ENCODE peak calls at places on chromosomes 13 and 19, in six cellular contexts. S is neural progenitor cell, R is SK-N-SH, K is GM23338, G is PC-3, V is MM.1S. A is an unnamed sample.

GRCh38 chr13:30572859-30573275 is 44.9 kb upstream of the USPL1 start:
- DNase-seq in G (peak; percentile 39), S (no peak), K (peak; percentile 47), R (peak; percentile 15), V (peak; percentile 75), A (peak; percentile 76)

GRCh38 chr13:103188688-103189326 is 122.6 kb upstream of the SLC10A2 start:
- DNase-seq in R (peak; percentile 23), K (peak; percentile 57), G (peak; percentile 48), V (peak; percentile 49), S (peak; percentile 6), A (peak; percentile 14)

GRCh38 chr19:15194938-15195337 is 5.9 kb downstream of the NOTCH3 start:
- DNase-seq in V (no peak), R (no peak), G (no peak), S (no peak), K (no peak), A (peak; percentile 94)

GRCh38 chr19:29798783-29799182 is 13.0 kb upstream of the CCNE1 start:
- DNase-seq in G (no peak), S (no peak), V (no peak), K (no peak), R (no peak), A (peak; percentile 85)

GRCh38 chr13:67148219-67148583 is 81.9 kb downstream of the PCDH9 start:
- DNase-seq in G (no peak), K (no peak), R (no peak), V (no peak), S (no peak), A (peak; percentile 5)

GRCh38 chr13:79447741-79448140 is 33.2 kb upstream of the NDFIP2 start:
- DNase-seq in V (no peak), G (no peak), K (no peak), S (peak; percentile 25), R (no peak), A (no peak)

GRCh38 chr13:45063261-45063870 is 56.9 kb upstream of the GTF2F2 start:
- DNase-seq in V (no peak), G (no peak), R (no peak), K (no peak), S (no peak), A (peak; percentile 84)

GRCh38 chr19:5985098-5985783 is 7.3 kb upstream of the RANBP3 start:
- DNase-seq in V (no peak), G (peak; percentile 54), S (no peak), K (no peak), R (no peak), A (peak; percentile 67)

GRCh38 chr13:31236211-31236786 is 36.5 kb downstream of the B3GLCT start:
- DNase-seq in R (peak; percentile 52), G (peak; percentile 51), K (peak; percentile 74), S (peak; percentile 67), V (peak; percentile 35), A (peak; percentile 75)

GRCh38 chr13:40599722-40600121 is 66.7 kb downstream of the FOXO1 start:
- DNase-seq in S (no peak), G (no peak), V (no peak), R (no peak), K (no peak), A (no peak)

GRCh38 chr19:40282209-40282580 is 3.0 kb downstream of the AKT2 start:
- DNase-seq in K (no peak), V (no peak), R (no peak), G (no peak), S (no peak), A (no peak)

GRCh38 chr13:61768175-61768574 is 352.5 kb upstream of the PCDH20 start:
- DNase-seq in K (no peak), V (no peak), R (no peak), G (no peak), S (no peak), A (no peak)

GRCh38 chr19:2454199-2454961 is 2.4 kb downstream of the LMNB2 start:
- DNase-seq in S (no peak), V (no peak), G (no peak), R (no peak), K (no peak), A (no peak)

GRCh38 chr13:97660488-97661086 is 226.6 kb downstream of the RAP2A start:
- DNase-seq in K (no peak), S (no peak), R (no peak), G (no peak), V (no peak), A (no peak)

GRCh38 chr13:76812971-76813691 is 73.1 kb downstream of the KCTD12 start:
- DNase-seq in G (no peak), K (no peak), V (no peak), R (no peak), S (no peak), A (peak; percentile 51)

GRCh38 chr19:31037311-31037710 is 311.9 kb downstream of the TSHZ3 start:
- DNase-seq in S (no peak), K (no peak), V (no peak), G (no peak), R (no peak), A (no peak)

GRCh38 chr19:31039151-31039550 is 310.1 kb downstream of the TSHZ3 start:
- DNase-seq in G (no peak), K (no peak), R (no peak), S (no peak), V (no peak), A (no peak)
- TF ChIP-seq EZH2phosphoT487 in G (no peak), K (no peak), R (no peak), S (no peak), V (no peak), A (no peak)

DNA sequence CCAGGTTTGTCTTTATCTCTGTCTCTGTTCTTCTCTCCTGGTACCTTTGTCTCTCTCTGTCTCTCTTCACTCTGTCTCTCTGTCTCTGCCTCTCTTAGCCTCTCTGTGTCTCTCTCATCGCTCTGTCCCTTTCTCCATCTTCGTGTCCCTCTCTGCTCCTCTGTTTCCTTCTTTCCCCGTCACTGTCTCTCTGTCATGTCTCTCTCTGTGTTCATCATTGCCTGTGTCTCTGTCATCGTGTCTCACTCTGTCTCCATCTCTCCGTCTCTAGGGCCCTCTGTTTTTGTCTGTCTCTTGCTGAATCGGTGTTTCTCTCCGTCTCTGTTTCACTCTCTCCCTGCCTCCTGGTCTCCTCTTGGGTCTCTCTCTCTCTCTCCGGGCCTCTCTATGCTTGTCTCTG is 2.9 kb upstream of the KCNN4 start:
- DNase-seq in S (no peak), R (no peak), G (no peak), V (no peak), K (no peak), A (no peak)
- H3K27ac ChIP-seq in S (no peak overlapping the region), R (no peak overlapping the region), G (peak overlapping the region; percentile 98), V (peak overlapping the region; percentile 60), K (no peak overlapping the region), A (no peak overlapping the region)

GRCh38 chr19:11106477-11106876 is 17.2 kb downstream of the LDLR start:
- DNase-seq in K (no peak), R (peak; percentile 87), V (no peak), S (no peak), G (no peak), A (no peak)
- H3F3A ChIP-seq in K (peaks cover 76% of the 10 kb centered on the region), R (no peaks in the 10 kb centered on the region), V (peaks cover 11% of the 10 kb centered on the region), S (peaks cover 13% of the 10 kb centered on the region), G (no peaks in the 10 kb centered on the region), A (no peaks in the 10 kb centered on the region)

GRCh38 chr19:50790898-50791562 is 815 bp downstream of the ACP4 start:
- DNase-seq in R (no peak), G (peak; percentile 30), K (no peak), V (no peak), S (no peak), A (no peak)

GRCh38 chr19:50784710-50785109 is 5.5 kb upstream of the ACP4 start:
- DNase-seq in K (no peak), S (no peak), R (no peak), G (no peak), V (no peak), A (no peak)

GRCh38 chr19:50790365-50790825 is at the start of gene ACP4:
- DNase-seq in S (no peak), V (no peak), R (peak; percentile 58), G (no peak), K (no peak), A (no peak)

GRCh38 chr19:50780753-50781480 is 9.3 kb upstream of the ACP4 start:
- DNase-seq in S (no peak), R (no peak), K (no peak), G (no peak), V (no peak), A (no peak)

GRCh38 chr19:50785329-50785922 is 4.8 kb upstream of the ACP4 start:
- DNase-seq in R (no peak), K (no peak), G (no peak), S (no peak), V (no peak), A (no peak)
- TF ChIP-seq EZH2phosphoT487 in R (no peak), K (no peak), G (no peak), S (no peak), V (no peak), A (no peak)

DNA sequence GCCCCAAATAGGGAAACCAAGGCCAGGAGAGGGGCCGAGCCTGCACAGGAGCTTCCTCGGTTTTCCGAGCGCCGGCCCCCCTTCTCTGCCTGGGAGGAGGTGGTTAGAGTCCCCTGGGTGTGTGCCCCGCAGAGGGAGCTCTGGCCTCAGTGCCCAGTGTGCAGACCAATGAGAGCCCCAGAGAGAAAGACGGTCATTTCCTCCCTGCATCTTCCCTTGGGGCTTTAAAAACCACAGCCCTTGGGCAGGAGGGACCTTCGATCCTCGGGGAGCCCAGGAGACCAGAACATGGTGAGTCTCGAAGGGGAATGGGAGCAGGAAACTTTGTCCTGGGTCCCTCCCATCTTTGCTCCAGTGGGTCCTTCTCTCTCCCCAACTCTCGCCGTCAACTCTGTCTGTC is at the start of gene C5AR1:
- DNase-seq in S (no peak), V (no peak), K (no peak), R (no peak), G (no peak), A (no peak)
- H3K27ac ChIP-seq in S (no peak within 1 kb of the TSS), V (no peak within 1 kb of the TSS), K (no peak within 1 kb of the TSS), R (no peak within 1 kb of the TSS), G (no peak within 1 kb of the TSS), A (no peak within 1 kb of the TSS)

DNA sequence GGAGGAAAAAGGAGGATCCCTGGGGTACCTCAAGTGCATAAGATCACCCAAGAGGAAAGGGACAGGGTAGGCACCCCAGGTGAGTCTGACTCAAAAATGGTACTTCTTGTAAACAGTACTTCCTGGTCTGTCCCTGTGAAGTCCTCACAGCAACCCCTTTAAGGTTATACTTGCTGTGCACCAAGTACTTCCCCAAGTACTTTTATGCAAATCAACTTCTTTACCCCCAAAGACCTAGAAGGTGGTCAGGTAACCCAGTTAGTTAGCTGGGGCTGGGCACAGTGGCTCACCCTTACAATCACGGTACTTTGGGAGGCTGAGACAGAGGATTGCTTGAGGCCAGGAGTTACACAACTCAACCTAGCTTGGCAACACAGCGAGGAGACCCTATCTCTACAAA is 2.5 kb downstream of the CALR start:
- DNase-seq in G (no peak), R (no peak), K (no peak), S (no peak), V (no peak), A (no peak)
- H3F3A ChIP-seq in G (peaks cover 37% of the 10 kb centered on the region), R (peaks cover 57% of the 10 kb centered on the region), K (peaks cover 76% of the 10 kb centered on the region), S (peaks cover 87% of the 10 kb centered on the region), V (peaks cover 87% of the 10 kb centered on the region), A (peaks cover 57% of the 10 kb centered on the region)